ENCODE peak calls at places on chromosomes 12 and 14, in five cellular contexts. Y, S, W, D and I are unnamed samples.

GRCh38 chr12:53999596-54000104 is 311 bp upstream of the HOXC9 start:
- DNase-seq in S (no peak), W (no peak), Y (no peak), D (peak; percentile 88), I (peak; percentile 31)

GRCh38 chr12:68963456-68963859 is 30.5 kb upstream of the CPM start:
- DNase-seq in D (no peak), W (no peak), Y (no peak), S (no peak), I (no peak)

GRCh38 chr12:131736807-131737484 is 26.1 kb downstream of the SFSWAP start:
- DNase-seq in W (no peak), Y (no peak), D (peak; percentile 36), S (peak; percentile 92), I (peak; percentile 70)

GRCh38 chr12:113591480-113591971 is 119.9 kb upstream of the LHX5 start:
- DNase-seq in S (peak; percentile 63), D (no peak), W (no peak), Y (peak; percentile 62), I (no peak)

GRCh38 chr12:121800694-121801600 is 2.9 kb upstream of the SETD1B start:
- DNase-seq in Y (no peak), D (peak; percentile 86), W (no peak), S (peak; percentile 83), I (peak; percentile 83)

GRCh38 chr12:110280784-110281548 is at the start of gene ATP2A2:
- DNase-seq in Y (peak; percentile 82), W (peak; percentile 92), D (peak; percentile 90), S (peak; percentile 90), I (peak; percentile 85)

GRCh38 chr12:105736498-105736897 is 402.3 kb downstream of the NUAK1 start:
- DNase-seq in Y (no peak), D (no peak), W (no peak), S (peak; percentile 94), I (no peak)

GRCh38 chr12:92492291-92492690 is 210.5 kb upstream of the PLEKHG7 start:
- DNase-seq in Y (no peak), W (no peak), S (no peak), D (no peak), I (no peak)

GRCh38 chr12:26402648-26403047 is 207.3 kb downstream of the SSPN start:
- DNase-seq in D (peak; percentile 2), Y (no peak), S (peak; percentile 56), W (no peak), I (no peak)

GRCh38 chr12:46377678-46378077 is 5.1 kb upstream of the SLC38A2 start:
- DNase-seq in S (no peak), D (peak; percentile 8), Y (no peak), W (no peak), I (peak; percentile 72)

GRCh38 chr14:58332514-58332913 is 34.2 kb downstream of the ARID4A start:
- DNase-seq in S (no peak), D (no peak), W (no peak), Y (no peak), I (no peak)

GRCh38 chr14:29851397-29851796 is 76.2 kb downstream of the PRKD1 start:
- DNase-seq in S (no peak), W (no peak), Y (no peak), D (peak; percentile 64), I (no peak)

GRCh38 chr14:74599946-74600345 is 12.1 kb downstream of the LTBP2 start:
- DNase-seq in D (no peak), W (no peak), Y (no peak), S (no peak), I (no peak)

GRCh38 chr12:54631551-54631950 is 3.1 kb downstream of the LACRT start:
- DNase-seq in W (no peak), D (no peak), Y (no peak), S (no peak), I (no peak)

GRCh38 chr14:23727566-23728335 is 91.6 kb downstream of the DHRS2 start:
- DNase-seq in W (no peak), Y (no peak), S (peak; percentile 92), D (peak; percentile 3), I (peak; percentile 26)

GRCh38 chr12:111446044-111446581 is 40.4 kb downstream of the SH2B3 start:
- DNase-seq in D (peak; percentile 79), W (no peak), Y (peak; percentile 72), S (peak; percentile 87), I (peak; percentile 62)

GRCh38 chr12:68743416-68743815 is 2.6 kb upstream of the SLC35E3 start:
- DNase-seq in D (no peak), W (no peak), Y (no peak), S (no peak), I (no peak)

GRCh38 chr14:45238988-45239387 is 14.0 kb downstream of the MIS18BP1 start:
- DNase-seq in D (no peak), Y (no peak), S (no peak), W (no peak), I (no peak)

GRCh38 chr12:122076743-122077495 is 1.6 kb upstream of the MLXIP start:
- DNase-seq in S (no peak), W (no peak), D (no peak), Y (no peak), I (no peak)

GRCh38 chr12:71018682-71019081 is 98.1 kb upstream of the PTPRR start:
- DNase-seq in S (no peak), W (no peak), Y (no peak), D (no peak), I (no peak)

GRCh38 chr12:124576061-124576650 is 8.7 kb upstream of the NCOR2 start:
- DNase-seq in Y (no peak), W (no peak), D (no peak), S (no peak), I (no peak)

GRCh38 chr14:96098309-96098998 is 59.3 kb downstream of the C14orf132 start:
- DNase-seq in S (peak; percentile 88), W (peak; percentile 45), Y (peak; percentile 75), D (peak; percentile 76), I (peak; percentile 71)

GRCh38 chr14:94217116-94217515 is 43.0 kb downstream of the PPP4R4 start:
- DNase-seq in W (peak; percentile 14), D (no peak), Y (no peak), S (peak; percentile 51), I (no peak)

GRCh38 chr12:84969226-84969625 is 56.6 kb upstream of the SLC6A15 start:
- DNase-seq in S (no peak), W (no peak), D (no peak), Y (no peak), I (no peak)

GRCh38 chr12:99960312-99960711 is 24.4 kb downstream of the ANKS1B start:
- DNase-seq in S (no peak), D (peak; percentile 23), Y (no peak), W (no peak), I (no peak)

GRCh38 chr14:85296466-85297210 is 233.3 kb upstream of the FLRT2 start:
- DNase-seq in W (no peak), Y (no peak), S (peak; percentile 11), D (peak; percentile 87), I (peak; percentile 70)

GRCh38 chr14:22689186-22689585 is 45.0 kb upstream of the OR6J1 start:
- DNase-seq in W (no peak), Y (no peak), S (peak; percentile 40), D (peak; percentile 93), I (peak; percentile 92)

GRCh38 chr12:21336656-21337055 is 1.9 kb upstream of the SLCO1A2 start:
- DNase-seq in W (no peak), D (no peak), S (no peak), Y (no peak), I (no peak)
- H3K18ac ChIP-seq in W (no peak overlapping the region), D (no peak overlapping the region), S (no peak overlapping the region), Y (no peak overlapping the region), I (no peak overlapping the region)

GRCh38 chr12:57943438-57944080 is 2.2 kb downstream of the ATP23 start:
- DNase-seq in Y (no peak), W (no peak), S (no peak), D (no peak), I (no peak)

GRCh38 chr12:57940052-57940914 is 1.1 kb upstream of the ATP23 start:
- DNase-seq in Y (no peak), D (no peak), W (no peak), S (no peak), I (no peak)

GRCh38 chr12:57940915-57941164 is 527 bp upstream of the ATP23 start:
- DNase-seq in Y (no peak), D (no peak), W (no peak), S (peak; percentile 1), I (no peak)

GRCh38 chr12:57939291-57939690 is 2.1 kb upstream of the ATP23 start:
- DNase-seq in S (no peak), Y (no peak), D (peak; percentile 4), W (no peak), I (no peak)

DNA sequence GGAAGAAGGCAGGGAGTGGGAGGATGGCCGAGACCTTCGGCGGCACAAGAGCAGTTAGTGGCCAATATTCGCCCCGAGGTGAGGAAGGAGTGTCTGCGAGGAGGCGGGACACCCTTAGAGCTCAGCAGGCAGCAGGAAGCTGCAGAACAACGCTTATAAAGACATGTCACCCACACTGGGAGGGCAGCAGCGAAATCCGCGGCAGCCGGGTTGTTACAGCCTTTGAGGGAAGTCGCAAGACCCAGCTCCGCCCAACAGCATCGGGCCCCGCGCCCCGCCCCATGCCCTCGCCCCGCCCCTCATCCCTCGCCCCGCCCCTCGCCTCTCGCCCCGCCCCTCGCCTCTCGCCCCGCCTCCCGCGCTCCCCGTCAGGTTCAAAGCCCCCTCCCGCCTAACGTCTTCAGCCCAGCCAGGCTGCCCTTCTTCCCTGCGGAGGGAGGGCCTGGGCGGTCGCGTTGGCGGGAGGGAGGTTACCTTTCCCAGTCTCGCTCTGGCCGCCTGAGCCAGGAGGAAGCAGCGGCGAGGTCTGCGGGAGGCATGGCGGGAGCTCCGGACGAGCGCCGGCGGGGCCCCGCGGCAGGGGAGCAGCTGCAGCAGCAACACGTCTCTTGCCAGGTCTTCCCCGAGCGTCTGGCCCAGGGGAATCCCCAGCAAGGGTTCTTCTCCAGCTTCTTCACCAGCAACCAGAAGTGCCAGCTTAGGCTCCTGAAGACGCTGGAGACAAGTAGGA is at the start of gene ATP23:
- DNase-seq in D (peak; percentile 86), S (peak; percentile 98), Y (peak; percentile 93), W (peak; percentile 67), I (peak; percentile 83)
- H3K18ac ChIP-seq in D (peak within 1 kb of the TSS; percentile 93), S (peak within 1 kb of the TSS; percentile 62), Y (peak within 1 kb of the TSS; percentile 53), W (peak within 1 kb of the TSS; percentile 93), I (peak within 1 kb of the TSS; percentile 50)

GRCh38 chr14:65191716-65192115 is 89.4 kb upstream of the MAX start:
- DNase-seq in D (no peak), Y (no peak), W (no peak), S (peak; percentile 56), I (no peak)
- H3K18ac ChIP-seq in D (no peak overlapping the region), Y (no peak overlapping the region), W (peak overlapping the region; percentile 4), S (no peak overlapping the region), I (no peak overlapping the region)

GRCh38 chr12:108793756-108794441 is 62.6 kb upstream of the CORO1C start:
- DNase-seq in D (no peak), S (no peak), W (no peak), Y (no peak), I (no peak)
- H3K18ac ChIP-seq in D (peak overlapping the region; percentile 67), S (no peak overlapping the region), W (peak overlapping the region; percentile 37), Y (no peak overlapping the region), I (no peak overlapping the region)

DNA sequence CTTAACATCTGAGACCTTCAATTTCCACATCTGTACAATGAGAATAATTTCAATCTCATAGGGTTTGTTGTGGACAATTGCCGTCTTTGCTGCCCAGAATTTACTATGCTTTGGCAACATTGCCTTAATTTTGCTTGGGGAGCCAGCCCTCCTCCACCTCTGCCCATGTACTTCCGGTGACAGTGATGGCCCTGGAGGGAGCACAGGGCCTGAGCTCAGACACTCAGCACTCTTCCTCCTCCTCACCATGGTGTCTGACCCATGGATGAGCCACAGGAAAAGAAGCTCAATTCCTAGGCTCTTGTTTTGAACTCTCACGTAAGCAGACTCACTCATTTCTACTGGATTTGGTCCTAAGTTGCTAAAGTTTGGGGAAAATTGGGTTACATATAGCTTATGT is 58.2 kb downstream of the TBC1D30 start:
- DNase-seq in Y (no peak), S (no peak), W (no peak), D (no peak), I (no peak)
- H3K18ac ChIP-seq in Y (no peak overlapping the region), S (no peak overlapping the region), W (no peak overlapping the region), D (no peak overlapping the region), I (no peak overlapping the region)